ENCODE peak calls at places on chromosome 5, in four cellular contexts. K, C, Q and O are unnamed samples.

GRCh38 chr5:111238826-111239225 is 14.6 kb downstream of the CAMK4 start:
- DNase-seq in K (no peak), C (no peak), Q (no peak), O (no peak)

GRCh38 chr5:139611703-139612584 is 36.2 kb upstream of the CXXC5 start:
- DNase-seq in Q (peak; percentile 53), C (no peak), K (peak; percentile 29), O (no peak)

GRCh38 chr5:5650242-5650641 is 227.8 kb downstream of the ICE1 start:
- DNase-seq in C (no peak), K (no peak), Q (peak; percentile 24), O (no peak)

GRCh38 chr5:131265318-131265803 is 1.5 kb downstream of the CDC42SE2 start:
- DNase-seq in K (peak; percentile 62), C (no peak), Q (peak; percentile 20), O (peak; percentile 22)

GRCh38 chr5:139342423-139342723 is 719 bp downstream of the PAIP2 start:
- DNase-seq in C (no peak), Q (no peak), K (no peak), O (no peak)

GRCh38 chr5:11715797-11716196 is 188.4 kb downstream of the CTNND2 start:
- DNase-seq in C (no peak), Q (no peak), K (no peak), O (no peak)

GRCh38 chr5:72325566-72326297 is 5.6 kb downstream of the PTCD2 start:
- DNase-seq in Q (peak; percentile 83), C (no peak), K (peak; percentile 84), O (no peak)

GRCh38 chr5:145903113-145903512 is 30.3 kb upstream of the GRXCR2 start:
- DNase-seq in C (no peak), Q (no peak), K (peak; percentile 28), O (no peak)

GRCh38 chr5:56264417-56265025 is 31.4 kb upstream of the ANKRD55 start:
- DNase-seq in C (peak; percentile 9), Q (peak; percentile 48), K (peak; percentile 80), O (peak; percentile 46)

GRCh38 chr5:156240414-156240813 is 86.5 kb upstream of the SGCD start:
- DNase-seq in C (no peak), Q (no peak), K (no peak), O (no peak)

GRCh38 chr5:130335116-130335515 is 430.9 kb downstream of the CHSY3 start:
- DNase-seq in Q (peak; percentile 40), C (no peak), K (no peak), O (no peak)

GRCh38 chr5:122252319-122252718 is 59.7 kb upstream of the SNCAIP start:
- DNase-seq in C (no peak), K (no peak), Q (no peak), O (no peak)

GRCh38 chr5:135353952-135354721 is 44.9 kb downstream of the MACROH2A1 start:
- DNase-seq in K (peak; percentile 95), C (no peak), Q (peak; percentile 91), O (no peak)

GRCh38 chr5:91668261-91668660 is 285.1 kb upstream of the ARRDC3 start:
- DNase-seq in C (no peak), Q (no peak), K (no peak), O (no peak)

GRCh38 chr5:78236046-78236445 is 58.5 kb downstream of the AP3B1 start:
- DNase-seq in C (no peak), K (no peak), Q (no peak), O (no peak)

GRCh38 chr5:175590471-175590881 is 67.4 kb upstream of the HRH2 start:
- DNase-seq in K (peak; percentile 51), C (no peak), Q (peak; percentile 93), O (peak; percentile 65)
- H3K4me3 ChIP-seq in K (no peak overlapping the region), C (no peak overlapping the region), Q (no peak overlapping the region), O (no peak overlapping the region)

DNA sequence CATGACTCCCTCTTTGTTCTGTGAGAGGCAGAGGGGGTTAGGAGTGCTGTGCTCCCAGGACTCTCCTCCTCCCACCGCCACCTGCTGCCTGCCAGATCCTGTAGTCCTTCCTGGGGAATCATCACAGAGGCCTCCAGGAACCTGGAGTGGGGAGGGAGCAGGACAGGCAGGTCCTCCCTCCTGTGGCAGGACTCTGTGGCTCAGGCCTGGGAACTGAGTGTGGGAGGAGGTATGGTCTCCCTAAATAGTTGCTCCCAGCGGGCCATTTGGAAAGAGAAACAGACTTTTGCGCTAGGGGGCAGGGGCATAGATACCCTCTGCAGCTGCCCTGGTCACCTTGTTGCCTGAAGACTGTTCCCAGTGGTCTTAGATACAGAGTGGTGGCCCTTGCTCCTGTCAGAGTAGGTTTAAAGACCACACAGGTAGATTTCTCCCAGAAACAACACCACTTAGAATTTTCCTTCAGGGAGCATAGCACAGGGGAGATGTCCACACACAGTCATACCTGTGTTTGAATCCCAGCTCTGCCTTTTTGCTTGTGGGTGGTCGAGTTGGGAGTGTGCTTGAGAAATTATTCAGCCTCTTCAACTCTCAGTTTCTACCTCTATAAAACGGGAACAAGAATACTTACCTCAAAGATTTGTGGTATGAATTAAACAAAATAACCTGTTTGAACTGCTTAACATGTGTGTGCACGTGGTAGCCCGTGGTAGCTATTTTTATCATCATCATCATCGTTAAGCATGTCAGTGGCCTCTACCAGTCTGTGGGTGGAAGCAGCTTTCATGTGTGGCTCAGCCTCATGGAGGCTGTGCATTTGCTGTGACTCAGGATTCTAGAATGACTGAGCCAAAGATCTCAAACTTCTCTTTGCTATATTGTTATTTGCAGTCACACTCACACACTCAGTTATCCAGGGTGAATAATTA is 55.8 kb downstream of the SLC22A5 start:
- DNase-seq in C (peak; percentile 77), Q (peak; percentile 59), K (peak; percentile 95), O (no peak)
- H3K4me3 ChIP-seq in C (no peak overlapping the region), Q (no peak overlapping the region), K (peak overlapping the region; percentile 24), O (no peak overlapping the region)

GRCh38 chr5:99010294-99010693 is 81.5 kb upstream of the CHD1 start:
- DNase-seq in Q (no peak), K (no peak), C (no peak), O (no peak)
- H3K4me3 ChIP-seq in Q (no peak overlapping the region), K (no peak overlapping the region), C (no peak overlapping the region), O (no peak overlapping the region)

GRCh38 chr5:51376504-51376903 is 6.7 kb upstream of the ISL1 start:
- DNase-seq in C (no peak), K (no peak), Q (no peak), O (no peak)
- H3K4me3 ChIP-seq in C (no peak overlapping the region), K (no peak overlapping the region), Q (no peak overlapping the region), O (no peak overlapping the region)